ENCODE peak calls at places on chromosomes 4 and X, in seven cellular contexts. C is stomach; U is astrocyte of the spinal cord; I is colonic mucosa; R is upper lobe of left lung; M is GM23338; K is CD8-positive, alpha-beta T cell. H is an unnamed sample.

GRCh38 chrX:19721726-19722370 is 165.6 kb downstream of the SH3KBP1 start:
- DNase-seq in C (no peak), U (peak; percentile 28), I (no peak), R (no peak), M (no peak), K (no peak), H (no peak)

GRCh38 chr4:178275671-178276360 is 833.6 kb upstream of the AGA start:
- DNase-seq in C (no peak), U (no peak), I (no peak), R (no peak), M (peak; percentile 74), K (no peak), H (no peak)

GRCh38 chr4:119678761-119679160 is 50.2 kb upstream of the PDE5A start:
- DNase-seq in C (no peak), U (peak; percentile 19), I (no peak), R (no peak), M (no peak), K (no peak), H (no peak)

GRCh38 chrX:23901065-23901464 is 6.7 kb downstream of the APOO start:
- DNase-seq in C (no peak), U (peak; percentile 69), I (no peak), R (no peak), M (no peak), K (no peak), H (peak; percentile 77)

GRCh38 chrX:84248226-84248625 is 60.2 kb upstream of the RPS6KA6 start:
- DNase-seq in C (no peak), U (peak; percentile 19), I (no peak), R (no peak), M (no peak), K (no peak), H (peak; percentile 15)

GRCh38 chrX:152480269-152481212 is 29.4 kb upstream of the GABRA3 start:
- DNase-seq in C (no peak), U (no peak), I (no peak), R (peak; percentile 39), M (peak; percentile 8), K (no peak), H (no peak)

GRCh38 chr4:139843643-139844042 is 178.0 kb downstream of the MGST2 start:
- DNase-seq in C (no peak), U (no peak), I (no peak), R (no peak), M (no peak), K (no peak), H (no peak)

GRCh38 chrX:53047228-53047627 is 1.4 kb upstream of the GPR173 start:
- DNase-seq in C (no peak), U (no peak), I (no peak), R (no peak), M (peak; percentile 28), K (no peak), H (peak; percentile 38)

GRCh38 chr4:174141876-174142275 is 141.6 kb downstream of the FBXO8 start:
- DNase-seq in C (no peak), U (no peak), I (no peak), R (no peak), M (no peak), K (no peak), H (no peak)

GRCh38 chr4:3702551-3703221 is 63.5 kb upstream of the ADRA2C start:
- DNase-seq in C (no peak), U (no peak), I (no peak), R (peak; percentile 68), M (no peak), K (no peak), H (no peak)

GRCh38 chr4:81789741-81790402 is 318.2 kb upstream of the RASGEF1B start:
- DNase-seq in C (no peak), U (no peak), I (no peak), R (no peak), M (no peak), K (no peak), H (no peak)

GRCh38 chr4:39255916-39256315 is 73.6 kb downstream of the WDR19 start:
- DNase-seq in C (no peak), U (no peak), I (no peak), R (no peak), M (no peak), K (no peak), H (no peak)

GRCh38 chr4:1402021-1402515 is 4.2 kb downstream of the NKX1-1 start:
- DNase-seq in C (peak; percentile 9), U (no peak), I (no peak), R (no peak), M (no peak), K (no peak), H (no peak)

GRCh38 chr4:165720411-165721082 is 152.5 kb upstream of the TLL1 start:
- DNase-seq in C (no peak), U (no peak), I (no peak), R (no peak), M (no peak), K (no peak), H (no peak)

GRCh38 chr4:85812776-85813175 is 337.8 kb downstream of the ARHGAP24 start:
- DNase-seq in C (no peak), U (peak; percentile 32), I (no peak), R (no peak), M (no peak), K (no peak), H (no peak)

GRCh38 chr4:88605744-88606143 is 13.5 kb downstream of the HERC3 start:
- DNase-seq in C (no peak), U (no peak), I (no peak), R (no peak), M (no peak), K (no peak), H (no peak)

GRCh38 chrX:65034292-65034640 is 58.0 kb upstream of the ZC4H2 start:
- DNase-seq in C (no peak), U (no peak), I (no peak), R (no peak), M (no peak), K (no peak), H (no peak)

DNA sequence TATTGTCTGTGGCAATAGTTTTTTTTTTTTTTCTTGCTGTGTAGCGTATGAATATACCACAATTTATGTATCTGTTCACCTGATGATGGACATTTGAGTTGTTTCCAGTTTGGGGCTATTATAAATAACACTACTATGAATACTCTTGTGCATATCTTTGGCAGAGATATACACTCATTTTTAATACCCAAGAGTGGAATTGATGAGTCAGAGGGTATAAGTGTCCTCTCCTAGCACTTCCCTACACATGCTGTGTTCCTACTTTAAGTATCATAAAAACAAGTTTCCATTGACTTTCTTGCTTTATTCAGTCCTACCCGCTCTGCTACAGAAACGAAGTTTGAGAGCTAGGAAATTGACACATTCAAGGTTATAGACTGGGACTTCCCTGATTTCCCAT is 39.8 kb downstream of the XIAP start:
- DNase-seq in C (no peak), U (no peak), I (no peak), R (no peak), M (no peak), K (no peak), H (no peak)
- TF ChIP-seq CTCF in C (no peak), U (no peak), I (no peak), R (no peak), M (no peak), K (no peak), H (no peak)

DNA sequence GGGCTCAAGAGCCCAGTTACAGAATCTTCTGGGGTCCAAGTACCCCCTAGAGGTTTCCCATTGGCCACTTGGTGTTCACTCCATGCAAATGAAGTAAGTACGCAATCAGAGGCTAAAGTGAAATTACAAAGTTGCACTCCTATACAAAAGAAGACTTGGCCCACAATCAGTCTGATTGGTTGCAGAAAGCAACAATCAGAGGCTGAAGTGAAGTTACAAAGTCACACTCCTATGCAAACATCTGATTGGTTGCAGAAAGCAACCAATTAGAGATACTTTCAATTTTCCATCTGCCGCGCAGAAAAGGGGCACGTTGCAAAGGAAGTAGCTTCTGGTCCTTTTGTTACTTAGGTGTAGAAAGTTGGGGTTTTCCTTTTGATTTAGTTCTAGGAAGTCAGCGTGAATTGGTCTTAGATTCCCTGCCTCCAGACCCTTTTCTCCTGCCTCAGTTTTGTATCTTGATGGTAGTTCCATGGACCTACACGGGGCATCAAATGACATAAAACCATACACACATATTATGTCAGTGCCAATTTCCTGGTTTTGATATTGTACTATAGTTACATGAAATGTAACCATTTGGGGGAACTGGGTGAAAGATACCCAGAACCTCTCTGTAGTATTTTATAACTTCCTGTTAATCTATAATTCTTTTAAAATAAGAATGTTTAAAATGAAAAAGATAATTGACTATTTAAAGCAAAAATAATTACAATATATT is 12.4 kb upstream of the PIN4 start:
- DNase-seq in C (no peak), U (no peak), I (no peak), R (no peak), M (no peak), K (no peak), H (no peak)
- H3K4me3 ChIP-seq in C (no peak overlapping the region), U (no peak overlapping the region), I (no peak overlapping the region), R (no peak overlapping the region), M (no peak overlapping the region), K (no peak overlapping the region), H (no peak overlapping the region)

DNA sequence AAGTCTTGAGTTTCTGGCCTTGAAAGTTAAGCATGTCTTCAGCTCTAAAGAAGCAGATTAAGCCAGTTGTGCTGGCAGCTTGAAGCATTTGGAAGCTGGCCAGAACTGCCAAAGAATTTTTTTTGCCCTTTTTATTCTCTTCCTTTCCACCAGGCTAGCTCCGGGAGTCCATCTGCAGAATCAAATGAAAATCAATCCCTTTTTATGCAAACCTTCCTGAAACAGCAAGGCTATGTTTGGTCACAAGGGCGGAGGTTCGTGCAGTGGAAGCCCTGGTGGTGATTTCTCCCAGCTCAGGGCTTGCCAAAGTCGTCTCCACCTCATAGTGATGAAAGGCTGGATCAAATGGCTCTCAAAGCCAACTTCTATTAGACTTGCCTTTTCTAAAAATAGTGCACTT is 21.6 kb upstream of the C4orf54 start:
- DNase-seq in C (no peak), U (no peak), I (no peak), R (no peak), M (peak; percentile 15), K (no peak), H (no peak)
- TF ChIP-seq CTCF in C (no peak), U (no peak), I (no peak), R (no peak), M (no peak), K (no peak), H (no peak)

GRCh38 chr4:153464068-153464467 is 2.1 kb upstream of the TMEM131L start:
- DNase-seq in C (no peak), U (peak; percentile 7), I (no peak), R (no peak), M (no peak), K (no peak), H (no peak)
- H3K4me3 ChIP-seq in C (no peak overlapping the region), U (no peak overlapping the region), I (no peak overlapping the region), R (no peak overlapping the region), M (no peak overlapping the region), K (no peak overlapping the region), H (no peak overlapping the region)